ENCODE peak calls at places on chromosomes 11 and 22, in seven cellular contexts. One of them, this sample, is unnamed.

GRCh38 chr22:35950262-35950661 is 78.4 kb downstream of the RBFOX2 start:
- DNase-seq in hepatocyte: no peak
- DNase-seq in effector memory CD4-positive, alpha-beta T cell: no peak
- DNase-seq in upper lobe of right lung: no peak
- DNase-seq in HAP-1: no peak
- DNase-seq in A673: no peak
- DNase-seq in psoas muscle: no peak
- DNase-seq in this sample: no peak

GRCh38 chr11:117875397-117876048 is 935 bp downstream of the FXYD6 start:
- DNase-seq in effector memory CD4-positive, alpha-beta T cell: no peak
- DNase-seq in upper lobe of right lung: no peak
- DNase-seq in HAP-1: peak; percentile 48
- DNase-seq in hepatocyte: no peak
- DNase-seq in psoas muscle: no peak
- DNase-seq in A673: no peak
- DNase-seq in this sample: no peak

GRCh38 chr11:28759311-28759710 is 651.1 kb downstream of the METTL15 start:
- DNase-seq in hepatocyte: peak; percentile 63
- DNase-seq in psoas muscle: no peak
- DNase-seq in effector memory CD4-positive, alpha-beta T cell: no peak
- DNase-seq in A673: no peak
- DNase-seq in HAP-1: no peak
- DNase-seq in upper lobe of right lung: no peak
- DNase-seq in this sample: peak; percentile 63

GRCh38 chr22:46654927-46655595 is 34.9 kb downstream of the GRAMD4 start:
- DNase-seq in A673: no peak
- DNase-seq in psoas muscle: no peak
- DNase-seq in upper lobe of right lung: no peak
- DNase-seq in HAP-1: no peak
- DNase-seq in effector memory CD4-positive, alpha-beta T cell: no peak
- DNase-seq in hepatocyte: no peak
- DNase-seq in this sample: no peak

GRCh38 chr11:38950882-38951281 is 2352.8 kb upstream of the RAG2 start:
- DNase-seq in effector memory CD4-positive, alpha-beta T cell: no peak
- DNase-seq in psoas muscle: no peak
- DNase-seq in upper lobe of right lung: no peak
- DNase-seq in hepatocyte: no peak
- DNase-seq in HAP-1: no peak
- DNase-seq in A673: no peak
- DNase-seq in this sample: no peak

GRCh38 chr11:43942651-43943356 is 367 bp downstream of the C11orf96 start:
- DNase-seq in A673: peak; percentile 76
- DNase-seq in effector memory CD4-positive, alpha-beta T cell: no peak
- DNase-seq in hepatocyte: peak; percentile 33
- DNase-seq in HAP-1: peak; percentile 32
- DNase-seq in psoas muscle: peak; percentile 61
- DNase-seq in upper lobe of right lung: peak; percentile 68
- DNase-seq in this sample: no peak

GRCh38 chr11:34426766-34427170 is 12.0 kb upstream of the CAT start:
- DNase-seq in psoas muscle: no peak
- DNase-seq in HAP-1: no peak
- DNase-seq in effector memory CD4-positive, alpha-beta T cell: no peak
- DNase-seq in upper lobe of right lung: no peak
- DNase-seq in hepatocyte: peak; percentile 21
- DNase-seq in A673: peak; percentile 88
- DNase-seq in this sample: no peak

GRCh38 chr11:12832828-12833227 is 158.6 kb downstream of the TEAD1 start:
- DNase-seq in HAP-1: no peak
- DNase-seq in effector memory CD4-positive, alpha-beta T cell: no peak
- DNase-seq in hepatocyte: no peak
- DNase-seq in psoas muscle: no peak
- DNase-seq in A673: no peak
- DNase-seq in upper lobe of right lung: no peak
- DNase-seq in this sample: no peak

GRCh38 chr11:36404831-36405230 is 105.2 kb downstream of the TRAF6 start:
- DNase-seq in effector memory CD4-positive, alpha-beta T cell: no peak
- DNase-seq in hepatocyte: no peak
- DNase-seq in HAP-1: no peak
- DNase-seq in A673: no peak
- DNase-seq in upper lobe of right lung: no peak
- DNase-seq in psoas muscle: no peak
- DNase-seq in this sample: no peak

GRCh38 chr11:69309800-69310280 is 15.9 kb downstream of the MYEOV start:
- DNase-seq in upper lobe of right lung: no peak
- DNase-seq in psoas muscle: no peak
- DNase-seq in HAP-1: no peak
- DNase-seq in A673: no peak
- DNase-seq in hepatocyte: no peak
- DNase-seq in effector memory CD4-positive, alpha-beta T cell: no peak
- DNase-seq in this sample: no peak

GRCh38 chr11:2178906-2179494 is 7.4 kb upstream of the TH start:
- DNase-seq in hepatocyte: peak; percentile 81
- DNase-seq in A673: peak; percentile 15
- DNase-seq in effector memory CD4-positive, alpha-beta T cell: no peak
- DNase-seq in upper lobe of right lung: no peak
- DNase-seq in psoas muscle: no peak
- DNase-seq in HAP-1: no peak
- DNase-seq in this sample: peak; percentile 87

GRCh38 chr22:38262051-38262795 is 10.6 kb downstream of the TMEM184B start:
- DNase-seq in effector memory CD4-positive, alpha-beta T cell: peak; percentile 9
- DNase-seq in upper lobe of right lung: peak; percentile 88
- DNase-seq in A673: no peak
- DNase-seq in psoas muscle: peak; percentile 79
- DNase-seq in HAP-1: peak; percentile 65
- DNase-seq in hepatocyte: no peak
- DNase-seq in this sample: peak; percentile 46

GRCh38 chr11:107669156-107669740 is 42.6 kb downstream of the SLN start:
- DNase-seq in upper lobe of right lung: no peak
- DNase-seq in HAP-1: no peak
- DNase-seq in psoas muscle: no peak
- DNase-seq in effector memory CD4-positive, alpha-beta T cell: no peak
- DNase-seq in hepatocyte: no peak
- DNase-seq in A673: no peak
- DNase-seq in this sample: no peak

GRCh38 chr11:2769409-2769778 is 69.6 kb upstream of the KCNQ1OT1 start:
- DNase-seq in hepatocyte: no peak
- DNase-seq in HAP-1: no peak
- DNase-seq in A673: no peak
- DNase-seq in effector memory CD4-positive, alpha-beta T cell: no peak
- DNase-seq in upper lobe of right lung: no peak
- DNase-seq in psoas muscle: no peak
- DNase-seq in this sample: no peak

GRCh38 chr11:123702137-123702536 is 39.3 kb downstream of the ZNF202 start:
- DNase-seq in effector memory CD4-positive, alpha-beta T cell: no peak
- DNase-seq in HAP-1: no peak
- DNase-seq in A673: peak; percentile 75
- DNase-seq in hepatocyte: no peak
- DNase-seq in psoas muscle: no peak
- DNase-seq in upper lobe of right lung: no peak
- DNase-seq in this sample: no peak

GRCh38 chr22:49019737-49020136 is 807.9 kb downstream of the BRD1 start:
- DNase-seq in psoas muscle: no peak
- DNase-seq in HAP-1: no peak
- DNase-seq in A673: no peak
- DNase-seq in effector memory CD4-positive, alpha-beta T cell: no peak
- DNase-seq in upper lobe of right lung: no peak
- DNase-seq in hepatocyte: no peak
- DNase-seq in this sample: no peak

GRCh38 chr11:64101461-64101860 is 64.5 kb downstream of the MACROD1 start:
- DNase-seq in hepatocyte: no peak
- DNase-seq in upper lobe of right lung: no peak
- DNase-seq in HAP-1: no peak
- DNase-seq in A673: no peak
- DNase-seq in effector memory CD4-positive, alpha-beta T cell: no peak
- DNase-seq in psoas muscle: no peak
- DNase-seq in this sample: no peak

GRCh38 chr11:60128376-60128775 is 39.9 kb downstream of the MS4A2 start:
- DNase-seq in upper lobe of right lung: no peak
- DNase-seq in HAP-1: peak; percentile 75
- DNase-seq in hepatocyte: no peak
- DNase-seq in effector memory CD4-positive, alpha-beta T cell: no peak
- DNase-seq in A673: no peak
- DNase-seq in psoas muscle: no peak
- DNase-seq in this sample: no peak

GRCh38 chr22:42719133-42719532 is 1.5 kb downstream of the A4GALT start:
- DNase-seq in upper lobe of right lung: no peak
- DNase-seq in psoas muscle: no peak
- DNase-seq in HAP-1: peak; percentile 41
- DNase-seq in hepatocyte: no peak
- DNase-seq in effector memory CD4-positive, alpha-beta T cell: no peak
- DNase-seq in A673: peak; percentile 50
- DNase-seq in this sample: no peak

GRCh38 chr11:10518891-10519290 is 22.1 kb downstream of the RNF141 start:
- DNase-seq in A673: no peak
- DNase-seq in effector memory CD4-positive, alpha-beta T cell: no peak
- DNase-seq in HAP-1: no peak
- DNase-seq in psoas muscle: no peak
- DNase-seq in upper lobe of right lung: no peak
- DNase-seq in hepatocyte: no peak
- DNase-seq in this sample: no peak

GRCh38 chr22:29214232-29214631 is 8.5 kb downstream of the EMID1 start:
- DNase-seq in HAP-1: no peak
- DNase-seq in effector memory CD4-positive, alpha-beta T cell: no peak
- DNase-seq in psoas muscle: no peak
- DNase-seq in A673: no peak
- DNase-seq in upper lobe of right lung: no peak
- DNase-seq in hepatocyte: no peak
- DNase-seq in this sample: no peak

GRCh38 chr11:45847908-45848316 is 637 bp downstream of the CRY2 start:
- DNase-seq in upper lobe of right lung: peak; percentile 74
- DNase-seq in hepatocyte: peak; percentile 83
- DNase-seq in psoas muscle: peak; percentile 66
- DNase-seq in HAP-1: peak; percentile 49
- DNase-seq in A673: peak; percentile 82
- DNase-seq in effector memory CD4-positive, alpha-beta T cell: no peak
- DNase-seq in this sample: peak; percentile 52

GRCh38 chr11:3735827-3736226 is 61.5 kb downstream of the NUP98 start:
- DNase-seq in A673: no peak
- DNase-seq in HAP-1: no peak
- DNase-seq in effector memory CD4-positive, alpha-beta T cell: no peak
- DNase-seq in psoas muscle: no peak
- DNase-seq in upper lobe of right lung: no peak
- DNase-seq in hepatocyte: no peak
- DNase-seq in this sample: no peak

GRCh38 chr11:62044639-62045121 is 77.2 kb upstream of the FTH1 start:
- DNase-seq in A673: no peak
- DNase-seq in psoas muscle: no peak
- DNase-seq in upper lobe of right lung: no peak
- DNase-seq in HAP-1: peak; percentile 14
- DNase-seq in effector memory CD4-positive, alpha-beta T cell: no peak
- DNase-seq in hepatocyte: no peak
- DNase-seq in this sample: peak; percentile 84

GRCh38 chr11:7514099-7514725 is 413 bp downstream of the PPFIBP2 start:
- DNase-seq in effector memory CD4-positive, alpha-beta T cell: no peak
- DNase-seq in upper lobe of right lung: no peak
- DNase-seq in hepatocyte: peak; percentile 37
- DNase-seq in A673: no peak
- DNase-seq in HAP-1: peak; percentile 56
- DNase-seq in psoas muscle: peak; percentile 66
- DNase-seq in this sample: no peak

GRCh38 chr22:20083157-20083890 is 3.3 kb downstream of the DGCR8 start:
- DNase-seq in upper lobe of right lung: no peak
- DNase-seq in HAP-1: no peak
- DNase-seq in effector memory CD4-positive, alpha-beta T cell: no peak
- DNase-seq in hepatocyte: no peak
- DNase-seq in A673: no peak
- DNase-seq in psoas muscle: no peak
- DNase-seq in this sample: no peak
- H3K36me3 ChIP-seq in upper lobe of right lung: peaks cover 30% of the 10 kb centered on the region
- H3K36me3 ChIP-seq in HAP-1: peaks cover 49% of the 10 kb centered on the region
- H3K36me3 ChIP-seq in effector memory CD4-positive, alpha-beta T cell: peaks cover 26% of the 10 kb centered on the region
- H3K36me3 ChIP-seq in hepatocyte: no peaks in the 10 kb centered on the region
- H3K36me3 ChIP-seq in A673: peaks cover 40% of the 10 kb centered on the region
- H3K36me3 ChIP-seq in psoas muscle: peaks cover 8% of the 10 kb centered on the region
- H3K36me3 ChIP-seq in this sample: no peaks in the 10 kb centered on the region

GRCh38 chr11:119421351-119421750 is 1.6 kb downstream of the THY1 start:
- DNase-seq in psoas muscle: no peak
- DNase-seq in A673: peak; percentile 60
- DNase-seq in hepatocyte: no peak
- DNase-seq in effector memory CD4-positive, alpha-beta T cell: no peak
- DNase-seq in HAP-1: no peak
- DNase-seq in upper lobe of right lung: no peak
- DNase-seq in this sample: no peak
- H3K4me3 ChIP-seq in psoas muscle: peak overlapping the region; percentile 46
- H3K4me3 ChIP-seq in A673: peak overlapping the region; percentile 89
- H3K4me3 ChIP-seq in hepatocyte: peak overlapping the region; percentile 41
- H3K4me3 ChIP-seq in effector memory CD4-positive, alpha-beta T cell: no peak overlapping the region
- H3K4me3 ChIP-seq in HAP-1: no peak overlapping the region
- H3K4me3 ChIP-seq in upper lobe of right lung: peak overlapping the region; percentile 39
- H3K4me3 ChIP-seq in this sample: no peak overlapping the region

GRCh38 chr22:45540122-45540521 is 37.4 kb downstream of the FBLN1 start:
- DNase-seq in upper lobe of right lung: no peak
- DNase-seq in A673: no peak
- DNase-seq in effector memory CD4-positive, alpha-beta T cell: no peak
- DNase-seq in HAP-1: no peak
- DNase-seq in hepatocyte: no peak
- DNase-seq in psoas muscle: no peak
- DNase-seq in this sample: no peak
- H3K36me3 ChIP-seq in upper lobe of right lung: no peaks in the 10 kb centered on the region
- H3K36me3 ChIP-seq in A673: peaks cover 18% of the 10 kb centered on the region
- H3K36me3 ChIP-seq in effector memory CD4-positive, alpha-beta T cell: no peaks in the 10 kb centered on the region
- H3K36me3 ChIP-seq in HAP-1: peaks cover 67% of the 10 kb centered on the region
- H3K36me3 ChIP-seq in hepatocyte: no peaks in the 10 kb centered on the region
- H3K36me3 ChIP-seq in psoas muscle: no peaks in the 10 kb centered on the region
- H3K36me3 ChIP-seq in this sample: peaks cover 28% of the 10 kb centered on the region

DNA sequence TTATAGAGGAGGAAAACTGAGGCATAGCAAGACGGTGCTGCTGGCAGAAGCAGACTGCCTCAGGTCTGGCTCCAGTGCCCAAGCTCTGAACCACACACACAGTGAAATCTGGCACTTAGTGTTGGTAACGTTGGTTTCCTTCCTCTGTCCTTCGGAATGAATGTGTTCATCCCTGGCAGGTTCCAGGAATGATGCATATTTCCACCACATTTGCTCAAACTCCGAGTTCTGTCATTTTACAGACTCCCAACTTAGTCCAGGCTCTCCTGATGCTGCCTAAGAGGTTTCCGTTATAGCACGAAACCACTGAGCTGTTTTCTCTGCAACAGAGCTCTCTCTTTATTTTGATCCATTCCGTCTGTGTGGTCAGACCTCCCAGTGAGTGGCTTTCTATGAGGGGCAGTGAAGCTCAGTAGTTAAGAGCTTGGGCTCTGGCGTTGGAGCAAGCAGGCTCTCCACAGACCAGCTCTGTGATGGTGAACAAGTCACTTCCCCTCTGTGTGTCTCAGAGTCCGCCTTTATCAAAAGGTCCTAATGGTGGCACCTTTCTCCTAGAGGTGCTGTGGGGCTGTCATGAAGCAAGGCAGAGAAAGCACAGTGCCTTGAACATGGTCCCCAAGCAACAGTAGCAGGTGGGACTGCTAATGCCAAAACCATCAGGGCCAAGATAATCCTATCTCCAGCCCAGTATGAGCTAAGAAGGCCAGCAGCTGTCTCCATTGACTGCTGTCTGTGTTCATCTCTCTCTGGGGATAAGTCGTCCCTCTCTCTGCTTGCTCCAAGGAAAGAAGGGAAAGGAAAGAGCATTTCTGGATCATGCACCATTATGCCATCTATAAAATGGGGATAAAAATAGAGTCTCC is 200.4 kb downstream of the MYO18B start:
- DNase-seq in effector memory CD4-positive, alpha-beta T cell: no peak
- DNase-seq in psoas muscle: no peak
- DNase-seq in hepatocyte: no peak
- DNase-seq in A673: no peak
- DNase-seq in HAP-1: no peak
- DNase-seq in upper lobe of right lung: no peak
- DNase-seq in this sample: no peak
- H3K4me3 ChIP-seq in effector memory CD4-positive, alpha-beta T cell: no peak overlapping the region
- H3K4me3 ChIP-seq in psoas muscle: no peak overlapping the region
- H3K4me3 ChIP-seq in hepatocyte: no peak overlapping the region
- H3K4me3 ChIP-seq in A673: no peak overlapping the region
- H3K4me3 ChIP-seq in HAP-1: no peak overlapping the region
- H3K4me3 ChIP-seq in upper lobe of right lung: no peak overlapping the region
- H3K4me3 ChIP-seq in this sample: no peak overlapping the region